ENCODE peak calls at places on chromosome 17, in four cellular contexts. F, C, J and P are unnamed samples. For H3K27me3, the result is how much of the 10 kb centered on the place peaks cover.

GRCh38 chr17:35660902-35661301 is 70.5 kb upstream of the RASL10B start:
- DNase-seq in F (no peak), C (no peak), J (no peak), P (no peak)

GRCh38 chr17:47703191-47703591 is 9.2 kb downstream of the TBKBP1 start:
- DNase-seq in F (peak), C (no peak), J (no peak), P (no peak)

GRCh38 chr17:49180303-49180702 is 30.1 kb downstream of the GNGT2 start:
- DNase-seq in F (peak), C (peak), J (peak), P (peak)

GRCh38 chr17:82274134-82275020 is 877 bp upstream of the CSNK1D start:
- DNase-seq in F (peak), C (no peak), J (no peak), P (no peak)

GRCh38 chr17:2954898-2955445 is 108.4 kb downstream of the OR1D5 start:
- DNase-seq in F (peak), C (peak), J (no peak), P (peak)

GRCh38 chr17:37098910-37099664 is 150.3 kb downstream of the AATF start:
- DNase-seq in F (peak), C (peak), J (peak), P (peak)

GRCh38 chr17:1709971-1710806 is at the start of gene TLCD2:
- DNase-seq in F (peak), C (peak), J (peak), P (peak)

GRCh38 chr17:76793775-76794174 is 55.9 kb downstream of the MFSD11 start:
- DNase-seq in F (no peak), C (peak), J (no peak), P (peak)

GRCh38 chr17:42121066-42121769 is at the start of gene KAT2A:
- DNase-seq in F (peak), C (no peak), J (peak), P (peak)

GRCh38 chr17:76252040-76252954 is 12.0 kb upstream of the RNF157 start:
- DNase-seq in F (peak), C (peak), J (peak), P (peak)

GRCh38 chr17:74963656-74964055 is 8.9 kb downstream of the HID1 start:
- DNase-seq in F (peak), C (no peak), J (no peak), P (no peak)

GRCh38 chr17:36939944-36940312 is 2.7 kb downstream of the LHX1 start:
- DNase-seq in F (no peak), C (no peak), J (no peak), P (no peak)

GRCh38 chr17:39591958-39592954 is 15.5 kb downstream of the NEUROD2 start:
- DNase-seq in F (peak), C (peak), J (peak), P (peak)

GRCh38 chr17:78484300-78485159 is 92.7 kb downstream of the DNAH17 start:
- DNase-seq in F (peak), C (no peak), J (peak), P (peak)

GRCh38 chr17:19447085-19447583 is 36.1 kb downstream of the RNF112 start:
- DNase-seq in F (peak), C (peak), J (peak), P (peak)

GRCh38 chr17:81194941-81195901 is 27.5 kb downstream of the CEP131 start:
- DNase-seq in F (no peak), C (no peak), J (no peak), P (no peak)

GRCh38 chr17:79671387-79671752 is 59.4 kb upstream of the ENPP7 start:
- DNase-seq in F (peak), C (no peak), J (no peak), P (no peak)

GRCh38 chr17:79668344-79669250 is 57.7 kb upstream of the RBFOX3 start:
- DNase-seq in F (peak), C (no peak), J (no peak), P (no peak)

GRCh38 chr17:79667746-79668145 is 56.9 kb upstream of the RBFOX3 start:
- DNase-seq in F (peak), C (no peak), J (no peak), P (no peak)

GRCh38 chr17:79670537-79671386 is 59.9 kb upstream of the RBFOX3 start:
- DNase-seq in F (peak), C (no peak), J (no peak), P (peak)

DNA sequence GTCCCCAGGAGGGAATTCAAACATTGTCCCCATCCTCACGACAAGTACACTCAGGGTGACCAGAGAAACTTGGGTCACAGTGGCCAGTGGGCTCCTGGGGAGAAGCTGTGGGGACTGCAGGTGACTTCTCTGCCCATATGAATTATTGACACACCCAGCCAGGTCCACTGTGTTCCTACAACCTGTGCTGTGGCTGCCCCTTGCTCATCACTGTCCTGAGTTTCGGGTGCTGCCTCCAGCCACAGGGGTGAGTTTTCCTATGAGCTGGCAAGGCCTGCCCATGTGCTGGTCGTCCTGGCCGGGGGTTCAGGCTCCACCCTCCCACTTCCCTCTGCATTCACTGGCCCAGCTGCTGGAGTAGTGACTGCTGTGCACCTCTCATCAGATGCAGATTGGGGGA is 59.0 kb upstream of the RBFOX3 start:
- DNase-seq in F (peak), C (no peak), J (no peak), P (no peak)
- H3K27me3 ChIP-seq in F (under half), C (under half), J (under half), P (under half)

GRCh38 chr17:69141802-69142472 is at the start of gene ABCA6:
- DNase-seq in F (peak), C (no peak), J (no peak), P (peak)
- H2AFZ ChIP-seq in F (peak), C (peak), J (peak), P (peak)

GRCh38 chr17:13874817-13875216 is 194.5 kb upstream of the COX10 start:
- DNase-seq in F (no peak), C (no peak), J (no peak), P (no peak)
- H3K27me3 ChIP-seq in F (under half), C (under half), J (under half), P (under half)

GRCh38 chr17:72545756-72546155 is 424.9 kb downstream of the SOX9 start:
- DNase-seq in F (peak), C (no peak), J (no peak), P (peak)
- H2AFZ ChIP-seq in F (no peak), C (no peak), J (no peak), P (no peak)